ENCODE peak calls at places on chromosomes 3 and 15, in six cellular contexts. G, Z, D, A, Y and J are unnamed samples.

GRCh38 chr3:69443554-69443953 is 57.7 kb upstream of the FRMD4B start:
- DNase-seq in Y (no peak), D (no peak), A (no peak), G (no peak), Z (no peak), J (no peak)

GRCh38 chr15:36497903-36498302 is 81.5 kb upstream of the CDIN1 start:
- DNase-seq in G (no peak), Y (no peak), Z (no peak), A (no peak), D (no peak), J (no peak)

GRCh38 chr15:69812881-69813280 is 284.8 kb downstream of the TLE3 start:
- DNase-seq in Y (no peak), D (no peak), Z (no peak), G (no peak), A (no peak), J (peak)

GRCh38 chr3:24145981-24146822 is 201.1 kb downstream of the NR1D2 start:
- DNase-seq in A (peak), G (no peak), Z (peak), Y (no peak), D (peak), J (no peak)

GRCh38 chr15:100693451-100693850 is 91.1 kb downstream of the ASB7 start:
- DNase-seq in D (no peak), A (no peak), Y (no peak), G (no peak), Z (no peak), J (no peak)

GRCh38 chr3:48634661-48635221 is 520 bp downstream of the SLC26A6 start:
- DNase-seq in G (peak), Z (peak), A (peak), Y (no peak), D (peak), J (peak)

GRCh38 chr3:126124148-126124868 is 40.4 kb upstream of the SLC41A3 start:
- DNase-seq in A (no peak), G (no peak), Y (no peak), Z (no peak), D (no peak), J (peak)

GRCh38 chr15:58473720-58474119 is 41.9 kb downstream of the LIPC start:
- DNase-seq in Z (no peak), Y (no peak), G (no peak), D (no peak), A (peak), J (no peak)

GRCh38 chr15:89016549-89017041 is 71.7 kb upstream of the ABHD2 start:
- DNase-seq in Z (peak), Y (no peak), A (no peak), G (no peak), D (no peak), J (peak)

GRCh38 chr3:134312873-134313838 is 61.1 kb downstream of the AMOTL2 start:
- DNase-seq in A (peak), D (peak), Z (no peak), Y (no peak), G (no peak), J (peak)

GRCh38 chr3:4580346-4581019 is 87.3 kb downstream of the ITPR1 start:
- DNase-seq in G (no peak), Y (no peak), D (peak), A (no peak), Z (no peak), J (no peak)

GRCh38 chr15:52186651-52187486 is 4.3 kb downstream of the GNB5 start:
- DNase-seq in G (no peak), D (peak), Z (no peak), Y (no peak), A (no peak), J (no peak)

GRCh38 chr3:57017481-57017880 is 43.0 kb upstream of the SPATA12 start:
- DNase-seq in D (peak), G (no peak), Z (peak), A (no peak), Y (no peak), J (peak)